ENCODE peak calls at places on chromosomes 7 and 10, in nine cellular contexts. D is GM10248, I is transverse colon, R is adrenal gland, B is H9, W is GM12878, O is nephron progenitor cell, N is type B pancreatic cell, E is astrocyte of the spinal cord. C is an unnamed sample.

GRCh38 chr7:100492738-100493475 is 9.2 kb downstream of the NYAP1 start:
- DNase-seq in D (no peak), I (no peak), R (no peak), B (no peak), W (no peak), O (no peak), N (no peak), E (no peak), C (no peak)

GRCh38 chr10:102740229-102740628 is 3.5 kb upstream of the WBP1L start:
- DNase-seq in D (no peak), I (no peak), R (no peak), B (no peak), W (no peak), O (no peak), N (no peak), E (no peak), C (no peak)

GRCh38 chr7:148927141-148927540 is 43.0 kb upstream of the EZH2 start:
- DNase-seq in D (no peak), I (no peak), R (no peak), B (no peak), W (no peak), O (no peak), N (no peak), E (no peak), C (no peak)

GRCh38 chr10:30116254-30116573 is 56.8 kb upstream of the JCAD start:
- DNase-seq in D (no peak), I (peak), R (no peak), B (no peak), W (no peak), O (no peak), N (no peak), E (no peak), C (no peak)

GRCh38 chr7:108503112-108504026 is 22.6 kb downstream of the PNPLA8 start:
- DNase-seq in D (peak), I (no peak), R (no peak), B (no peak), W (peak), O (no peak), N (no peak), E (no peak), C (peak)

GRCh38 chr10:89476676-89477075 is 58.7 kb downstream of the SLC16A12 start:
- DNase-seq in D (no peak), I (no peak), R (no peak), B (no peak), W (no peak), O (peak), N (no peak), E (peak), C (no peak)

GRCh38 chr10:126375926-126376554 is 12.2 kb downstream of the ADAM12 start:
- DNase-seq in D (no peak), I (no peak), R (no peak), B (no peak), W (no peak), O (no peak), N (no peak), E (no peak), C (no peak)

GRCh38 chr7:106999023-106999422 is 45.5 kb upstream of the PRKAR2B start:
- DNase-seq in D (no peak), I (no peak), R (no peak), B (no peak), W (no peak), O (no peak), N (no peak), E (no peak), C (no peak)

GRCh38 chr10:47456096-47456485 is 27.8 kb downstream of the ANXA8 start:
- DNase-seq in D (peak), I (no peak), R (no peak), B (peak), W (no peak), O (no peak), N (peak), E (no peak), C (no peak)

GRCh38 chr10:11578802-11579255 is 32.6 kb downstream of the USP6NL start:
- DNase-seq in D (peak), I (no peak), R (no peak), B (no peak), W (peak), O (no peak), N (no peak), E (no peak), C (peak)

GRCh38 chr10:82887488-82887887 is 1012.5 kb downstream of the NRG3 start:
- DNase-seq in D (no peak), I (no peak), R (no peak), B (no peak), W (no peak), O (no peak), N (no peak), E (no peak), C (no peak)

GRCh38 chr10:27607591-27607990 is 103.5 kb downstream of the RAB18 start:
- DNase-seq in D (no peak), I (no peak), R (no peak), B (no peak), W (no peak), O (no peak), N (no peak), E (no peak), C (no peak)

GRCh38 chr7:142712617-142712957 is 36.7 kb upstream of the PRSS1 start:
- DNase-seq in D (no peak), I (no peak), R (no peak), B (no peak), W (no peak), O (no peak), N (no peak), E (no peak), C (no peak)
- TF ChIP-seq CTCF in D (no peak), I (no peak), R (no peak), B (peak), W (no peak), O (no peak), N (peak), E (no peak), C (no peak)

GRCh38 chr10:124461642-124462347 is at the start of gene LHPP:
- DNase-seq in D (peak), I (peak), R (peak), B (peak), W (peak), O (peak), N (peak), E (peak), C (peak)
- TF ChIP-seq CTCF in D (no peak), I (peak), R (no peak), B (peak), W (peak), O (peak), N (peak), E (peak), C (no peak)

GRCh38 chr7:150923802-150924201 is 54.3 kb downstream of the KCNH2 start:
- DNase-seq in D (no peak), I (no peak), R (no peak), B (no peak), W (no peak), O (no peak), N (no peak), E (no peak), C (no peak)

GRCh38 chr7:150927954-150928340 is 50.2 kb downstream of the KCNH2 start:
- DNase-seq in D (no peak), I (no peak), R (no peak), B (no peak), W (no peak), O (no peak), N (no peak), E (no peak), C (no peak)

GRCh38 chr7:150924256-150924851 is 53.8 kb downstream of the KCNH2 start:
- DNase-seq in D (no peak), I (no peak), R (no peak), B (no peak), W (no peak), O (no peak), N (peak), E (no peak), C (no peak)

GRCh38 chr7:150927157-150927953 is 50.8 kb downstream of the KCNH2 start:
- DNase-seq in D (no peak), I (no peak), R (no peak), B (no peak), W (no peak), O (no peak), N (no peak), E (no peak), C (no peak)

DNA sequence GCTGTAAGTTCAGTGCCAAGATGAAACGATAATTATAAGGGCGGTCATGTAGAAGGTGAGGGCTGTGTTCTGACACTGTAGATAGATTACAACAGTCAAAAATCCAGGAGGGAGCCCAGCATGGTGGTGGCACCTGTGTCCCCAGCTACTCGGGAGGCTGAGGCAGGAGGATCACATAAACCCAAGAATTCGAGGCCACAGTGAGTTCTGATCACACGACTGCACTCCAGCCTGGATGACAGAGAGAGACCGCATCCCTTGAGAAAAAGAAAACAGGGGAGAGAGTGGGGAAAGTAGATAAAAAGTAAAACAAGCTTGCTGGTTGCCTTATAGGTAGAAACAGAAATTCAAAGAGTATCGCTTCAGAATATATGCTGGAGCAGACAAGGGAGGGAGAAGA is 52.1 kb downstream of the KCNH2 start:
- DNase-seq in D (no peak), I (no peak), R (no peak), B (no peak), W (no peak), O (no peak), N (no peak), E (no peak), C (no peak)
- TF ChIP-seq CTCF in D (no peak), I (no peak), R (no peak), B (no peak), W (no peak), O (no peak), N (no peak), E (no peak), C (no peak)

GRCh38 chr10:104026762-104027161 is 58.9 kb downstream of the COL17A1 start:
- DNase-seq in D (no peak), I (no peak), R (no peak), B (no peak), W (no peak), O (no peak), N (no peak), E (no peak), C (no peak)

GRCh38 chr10:104029528-104029875 is 56.2 kb downstream of the COL17A1 start:
- DNase-seq in D (no peak), I (no peak), R (no peak), B (no peak), W (no peak), O (no peak), N (no peak), E (no peak), C (no peak)

GRCh38 chr10:104025524-104025923 is 58.6 kb downstream of the SLK start:
- DNase-seq in D (no peak), I (no peak), R (no peak), B (no peak), W (no peak), O (no peak), N (no peak), E (no peak), C (no peak)

GRCh38 chr10:104028823-104029527 is 56.7 kb downstream of the COL17A1 start:
- DNase-seq in D (no peak), I (no peak), R (no peak), B (no peak), W (no peak), O (no peak), N (no peak), E (no peak), C (no peak)

DNA sequence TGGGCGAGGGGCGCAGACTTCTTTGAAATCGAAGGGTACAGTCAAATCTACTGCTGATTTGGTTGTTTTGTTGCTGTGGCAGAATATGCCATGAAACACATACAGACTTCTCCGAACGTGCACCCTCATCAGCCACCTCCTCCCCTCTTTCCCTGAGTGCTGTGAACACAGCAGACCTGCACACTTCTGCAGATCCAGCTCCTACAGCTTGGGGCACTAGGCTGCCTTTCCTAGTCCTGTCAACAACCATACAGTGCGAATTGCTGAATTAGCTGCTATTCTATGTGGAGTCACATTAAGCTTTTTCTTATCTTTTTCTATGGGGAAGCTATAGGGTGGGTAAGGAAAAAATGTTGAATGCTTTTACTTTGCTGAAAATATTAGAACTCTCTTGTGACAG is 57.5 kb downstream of the COL17A1 start:
- DNase-seq in D (no peak), I (no peak), R (no peak), B (peak), W (no peak), O (no peak), N (no peak), E (no peak), C (no peak)
- TF ChIP-seq CTCF in D (no peak), I (peak), R (no peak), B (peak), W (no peak), O (peak), N (peak), E (peak), C (no peak)

GRCh38 chr7:123367508-123368122 is 166.8 kb downstream of the IQUB start:
- DNase-seq in D (peak), I (no peak), R (peak), B (no peak), W (peak), O (peak), N (no peak), E (peak), C (no peak)
- TF ChIP-seq CTCF in D (peak), I (peak), R (peak), B (peak), W (peak), O (peak), N (peak), E (peak), C (peak)

C was measured in GM06990.